ENCODE peak calls at places on chromosome 21, in four cellular contexts. C is heart right ventricle, Z is Peyer's patch, K is left ventricle myocardium inferior. N is an unnamed sample.

GRCh38 chr21:34897828-34898227 is 151.3 kb downstream of the RUNX1 start:
- DNase-seq in C (no peak), Z (no peak), K (no peak), N (no peak)

GRCh38 chr21:42653492-42654061 is at the start of gene PDE9A:
- DNase-seq in K (no peak), Z (peak; percentile 77), C (no peak), N (peak; percentile 32)

GRCh38 chr21:13937236-13937635 is 273.5 kb downstream of the LIPI start:
- DNase-seq in Z (no peak), K (no peak), C (no peak), N (no peak)

GRCh38 chr21:36337099-36337509 is 17.1 kb downstream of the MORC3 start:
- DNase-seq in Z (no peak), C (no peak), K (no peak), N (no peak)

GRCh38 chr21:15722591-15723324 is 7.0 kb upstream of the USP25 start:
- DNase-seq in K (no peak), C (no peak), Z (no peak), N (no peak)

GRCh38 chr21:45098867-45099266 is 24.5 kb downstream of the ADARB1 start:
- DNase-seq in K (no peak), C (no peak), Z (no peak), N (peak; percentile 13)

GRCh38 chr21:29372063-29372802 is 73.5 kb downstream of the BACH1 start:
- DNase-seq in C (peak; percentile 80), K (no peak), Z (no peak), N (peak; percentile 82)

GRCh38 chr21:34198232-34199120 is 125.1 kb downstream of the MRPS6 start:
- DNase-seq in C (no peak), Z (no peak), K (no peak), N (peak; percentile 37)

GRCh38 chr21:45286671-45287437 is 841 bp downstream of the POFUT2 start:
- DNase-seq in Z (peak; percentile 50), K (peak; percentile 13), C (peak; percentile 3), N (no peak)

GRCh38 chr21:35321322-35322200 is 272.5 kb upstream of the RUNX1 start:
- DNase-seq in Z (no peak), C (no peak), K (no peak), N (no peak)

GRCh38 chr21:36699546-36700294 is 805 bp downstream of the SIM2 start:
- DNase-seq in Z (no peak), K (no peak), C (no peak), N (no peak)

GRCh38 chr21:41217656-41218380 is 49.9 kb downstream of the BACE2 start:
- DNase-seq in C (peak; percentile 54), K (peak; percentile 64), Z (peak; percentile 74), N (peak; percentile 71)

GRCh38 chr21:15423676-15424445 is 305.9 kb upstream of the USP25 start:
- DNase-seq in K (no peak), C (no peak), Z (no peak), N (no peak)

GRCh38 chr21:35743571-35743970 is 316.8 kb downstream of the SETD4 start:
- DNase-seq in C (no peak), Z (no peak), K (no peak), N (no peak)

DNA sequence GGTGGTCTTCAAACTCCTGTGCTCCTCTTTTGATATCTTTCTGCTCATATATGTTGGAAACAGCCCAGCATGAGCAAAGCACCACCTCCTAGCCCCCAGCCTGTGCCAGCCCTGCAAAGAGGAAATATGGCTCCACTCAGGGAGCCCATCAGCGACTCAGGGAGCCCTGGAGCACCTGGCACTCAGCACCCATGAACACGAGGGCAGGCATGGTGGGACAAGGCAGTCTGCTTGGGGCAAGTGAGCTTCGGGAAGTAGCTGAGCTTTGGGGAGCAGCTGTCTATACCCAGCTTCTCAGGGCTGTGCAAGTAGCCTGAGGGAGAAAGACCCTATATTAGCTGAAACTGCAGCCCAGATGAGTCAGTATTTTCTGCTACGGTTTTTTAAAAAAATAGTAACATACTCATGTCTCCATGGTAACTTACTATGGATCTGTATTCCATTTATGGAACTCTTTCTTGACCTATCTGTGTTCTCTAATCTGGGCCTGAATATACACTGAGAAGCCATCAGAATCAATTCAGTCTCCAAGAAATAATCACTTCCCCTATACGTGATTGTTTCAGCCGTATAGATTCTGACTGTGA is 1.6 kb upstream of the ETS2 start:
- DNase-seq in C (no peak), Z (peak; percentile 55), K (no peak), N (no peak)
- H3K4me1 ChIP-seq in C (peaks cover 23% of the 10 kb centered on the region), Z (no peaks in the 10 kb centered on the region), K (peaks cover 39% of the 10 kb centered on the region), N (no peaks in the 10 kb centered on the region)

GRCh38 chr21:9738527-9738926 is 782.9 kb upstream of the TPTE start:
- DNase-seq in K (no peak), Z (no peak), C (no peak), N (no peak)
- H3K4me3 ChIP-seq in K (no peak overlapping the region), Z (no peak overlapping the region), C (no peak overlapping the region), N (no peak overlapping the region)

GRCh38 chr21:31720739-31721138 is 11.2 kb downstream of the SCAF4 start:
- DNase-seq in Z (no peak), C (no peak), K (no peak), N (no peak)
- H3K36me3 ChIP-seq in Z (no peaks in the 10 kb centered on the region), C (no peaks in the 10 kb centered on the region), K (no peaks in the 10 kb centered on the region), N (no peaks in the 10 kb centered on the region)

GRCh38 chr21:38439336-38439900 is 58.9 kb downstream of the ERG start:
- DNase-seq in K (no peak), Z (no peak), C (no peak), N (no peak)

GRCh38 chr21:38438476-38438893 is 59.8 kb downstream of the ERG start:
- DNase-seq in K (peak; percentile 67), C (peak; percentile 29), Z (no peak), N (no peak)

GRCh38 chr21:38440746-38441145 is 57.5 kb downstream of the ERG start:
- DNase-seq in K (no peak), Z (no peak), C (no peak), N (no peak)

GRCh38 chr21:38441153-38441552 is 57.1 kb downstream of the ERG start:
- DNase-seq in Z (no peak), K (no peak), C (no peak), N (no peak)

GRCh38 chr21:38439957-38440356 is 58.3 kb downstream of the ERG start:
- DNase-seq in C (no peak), K (no peak), Z (no peak), N (no peak)
- H3K4me1 ChIP-seq in C (peaks cover 59% of the 10 kb centered on the region), K (peaks cover 56% of the 10 kb centered on the region), Z (no peaks in the 10 kb centered on the region), N (no peaks in the 10 kb centered on the region)

GRCh38 chr21:18373631-18374030 is 30.0 kb downstream of the TMPRSS15 start:
- DNase-seq in K (no peak), C (no peak), Z (no peak), N (no peak)

GRCh38 chr21:18368193-18368592 is 35.4 kb downstream of the TMPRSS15 start:
- DNase-seq in C (no peak), Z (no peak), K (no peak), N (no peak)

GRCh38 chr21:18370292-18370691 is 33.3 kb downstream of the TMPRSS15 start:
- DNase-seq in Z (no peak), C (no peak), K (no peak), N (no peak)

DNA sequence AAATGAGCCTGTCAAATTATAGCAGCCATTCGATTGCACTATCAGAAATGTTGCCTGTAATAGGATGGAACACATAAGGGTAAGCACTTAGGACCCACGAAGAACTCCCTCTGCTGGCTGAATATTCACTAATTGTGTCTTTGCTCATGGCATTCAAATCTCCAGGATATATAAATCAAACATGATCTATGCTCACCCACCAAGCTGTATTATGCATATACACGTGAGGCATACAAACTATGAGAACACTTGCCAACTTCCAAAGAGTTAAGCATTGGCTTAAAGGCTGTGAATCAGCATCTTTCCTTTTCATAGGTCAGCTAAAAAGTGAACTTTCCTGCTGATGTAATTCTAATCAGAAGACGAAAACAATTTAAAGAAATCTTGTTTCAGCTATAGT is 34.5 kb downstream of the TMPRSS15 start:
- DNase-seq in C (no peak), Z (no peak), K (no peak), N (peak; percentile 6)
- H3K4me3 ChIP-seq in C (no peak overlapping the region), Z (no peak overlapping the region), K (no peak overlapping the region), N (no peak overlapping the region)

GRCh38 chr21:39265603-39266002 is 47.8 kb downstream of the BRWD1 start:
- DNase-seq in C (no peak), K (no peak), Z (no peak), N (no peak)
- H3K36me3 ChIP-seq in C (peaks cover 100% of the 10 kb centered on the region), K (peaks cover 96% of the 10 kb centered on the region), Z (no peaks in the 10 kb centered on the region), N (peaks cover 8% of the 10 kb centered on the region)

GRCh38 chr21:38910390-38911008 is 104.8 kb downstream of the ETS2 start:
- DNase-seq in K (no peak), Z (peak; percentile 61), C (no peak), N (peak; percentile 68)
- H3K4me1 ChIP-seq in K (peaks cover 78% of the 10 kb centered on the region), Z (peaks cover 32% of the 10 kb centered on the region), C (peaks cover 86% of the 10 kb centered on the region), N (peaks cover 16% of the 10 kb centered on the region)

N was measured in small intestine.